ENCODE peak calls at places on chromosomes 12 and 14, in six cellular contexts. One of them, this sample, is unnamed.

GRCh38 chr12:49790741-49791140 is 37.5 kb downstream of the NCKAP5L start:
- DNase-seq in sigmoid colon: no peak
- DNase-seq in naive thymus-derived CD8-positive, alpha-beta T cell: no peak
- DNase-seq in myocyte: no peak
- DNase-seq in NCI-H774: no peak
- DNase-seq in tibial artery: no peak
- DNase-seq in this sample: no peak

GRCh38 chr14:77607741-77608302 is 8.6 kb downstream of the SPTLC2 start:
- DNase-seq in sigmoid colon: no peak
- DNase-seq in tibial artery: no peak
- DNase-seq in myocyte: no peak
- DNase-seq in NCI-H774: no peak
- DNase-seq in naive thymus-derived CD8-positive, alpha-beta T cell: no peak
- DNase-seq in this sample: no peak

GRCh38 chr14:23070262-23071129 is 13.2 kb upstream of the CDH24 start:
- DNase-seq in naive thymus-derived CD8-positive, alpha-beta T cell: no peak
- DNase-seq in tibial artery: no peak
- DNase-seq in myocyte: no peak
- DNase-seq in NCI-H774: no peak
- DNase-seq in sigmoid colon: no peak
- DNase-seq in this sample: no peak

GRCh38 chr12:128801879-128802391 is 21.8 kb downstream of the SLC15A4 start:
- DNase-seq in NCI-H774: no peak
- DNase-seq in naive thymus-derived CD8-positive, alpha-beta T cell: no peak
- DNase-seq in myocyte: peak
- DNase-seq in sigmoid colon: peak
- DNase-seq in tibial artery: no peak
- DNase-seq in this sample: no peak

GRCh38 chr12:42426733-42427132 is 100.8 kb downstream of the PPHLN1 start:
- DNase-seq in NCI-H774: no peak
- DNase-seq in sigmoid colon: no peak
- DNase-seq in tibial artery: no peak
- DNase-seq in myocyte: no peak
- DNase-seq in naive thymus-derived CD8-positive, alpha-beta T cell: no peak
- DNase-seq in this sample: no peak

GRCh38 chr14:64113279-64113678 is 180.9 kb downstream of the ESR2 start:
- DNase-seq in tibial artery: peak
- DNase-seq in myocyte: peak
- DNase-seq in sigmoid colon: no peak
- DNase-seq in NCI-H774: peak
- DNase-seq in naive thymus-derived CD8-positive, alpha-beta T cell: no peak
- DNase-seq in this sample: peak

GRCh38 chr12:123523518-123523917 is 10.0 kb downstream of the RILPL1 start:
- DNase-seq in sigmoid colon: no peak
- DNase-seq in NCI-H774: no peak
- DNase-seq in naive thymus-derived CD8-positive, alpha-beta T cell: no peak
- DNase-seq in tibial artery: no peak
- DNase-seq in myocyte: no peak
- DNase-seq in this sample: no peak

GRCh38 chr12:96434107-96434506 is 33.9 kb upstream of the CDK17 start:
- DNase-seq in naive thymus-derived CD8-positive, alpha-beta T cell: peak
- DNase-seq in sigmoid colon: no peak
- DNase-seq in myocyte: peak
- DNase-seq in tibial artery: no peak
- DNase-seq in NCI-H774: no peak
- DNase-seq in this sample: no peak

GRCh38 chr14:104792101-104792884 is 3.3 kb downstream of the AKT1 start:
- DNase-seq in sigmoid colon: no peak
- DNase-seq in naive thymus-derived CD8-positive, alpha-beta T cell: no peak
- DNase-seq in NCI-H774: no peak
- DNase-seq in tibial artery: peak
- DNase-seq in myocyte: peak
- DNase-seq in this sample: no peak

GRCh38 chr14:63852271-63852816 is 460 bp upstream of the SYNE2 start:
- DNase-seq in NCI-H774: no peak
- DNase-seq in tibial artery: no peak
- DNase-seq in myocyte: peak
- DNase-seq in sigmoid colon: no peak
- DNase-seq in naive thymus-derived CD8-positive, alpha-beta T cell: no peak
- DNase-seq in this sample: peak

GRCh38 chr12:96108321-96108720 is 72.9 kb upstream of the LTA4H start:
- DNase-seq in tibial artery: no peak
- DNase-seq in NCI-H774: no peak
- DNase-seq in myocyte: no peak
- DNase-seq in naive thymus-derived CD8-positive, alpha-beta T cell: peak
- DNase-seq in sigmoid colon: peak
- DNase-seq in this sample: no peak

GRCh38 chr12:96212456-96213375 is 18.5 kb downstream of the ELK3 start:
- DNase-seq in myocyte: peak
- DNase-seq in naive thymus-derived CD8-positive, alpha-beta T cell: no peak
- DNase-seq in sigmoid colon: no peak
- DNase-seq in tibial artery: no peak
- DNase-seq in NCI-H774: no peak
- DNase-seq in this sample: no peak

GRCh38 chr14:88952901-88953300 is 128.4 kb downstream of the TTC8 start:
- DNase-seq in sigmoid colon: no peak
- DNase-seq in naive thymus-derived CD8-positive, alpha-beta T cell: no peak
- DNase-seq in myocyte: no peak
- DNase-seq in NCI-H774: no peak
- DNase-seq in tibial artery: no peak
- DNase-seq in this sample: no peak

GRCh38 chr12:30813741-30814687 is 59.3 kb upstream of the CAPRIN2 start:
- DNase-seq in naive thymus-derived CD8-positive, alpha-beta T cell: no peak
- DNase-seq in myocyte: no peak
- DNase-seq in sigmoid colon: no peak
- DNase-seq in tibial artery: no peak
- DNase-seq in NCI-H774: no peak
- DNase-seq in this sample: no peak

This sample was measured in NCI-H1105.